ENCODE peak calls at places on chromosomes 11 and 22, in ten cellular contexts. One of them, this sample, is unnamed.

GRCh38 chr22:47245786-47246185 is 483.3 kb downstream of the TBC1D22A start:
- DNase-seq in IMR-90: no peak
- DNase-seq in adrenal gland: no peak
- DNase-seq in transverse colon: no peak
- DNase-seq in heart left ventricle: no peak
- DNase-seq in A549: no peak
- DNase-seq in tibial nerve: no peak
- DNase-seq in spleen: no peak
- DNase-seq in GM12878: no peak
- DNase-seq in esophagus squamous epithelium: no peak
- DNase-seq in this sample: no peak

GRCh38 chr22:30763815-30764686 is 69.4 kb downstream of the OSBP2 start:
- DNase-seq in IMR-90: peak
- DNase-seq in adrenal gland: peak
- DNase-seq in transverse colon: peak
- DNase-seq in heart left ventricle: peak
- DNase-seq in A549: peak
- DNase-seq in tibial nerve: no peak
- DNase-seq in spleen: no peak
- DNase-seq in GM12878: no peak
- DNase-seq in esophagus squamous epithelium: no peak
- DNase-seq in this sample: no peak

GRCh38 chr11:70489276-70489675 is 90.9 kb downstream of the CTTN start:
- DNase-seq in IMR-90: no peak
- DNase-seq in adrenal gland: no peak
- DNase-seq in transverse colon: no peak
- DNase-seq in heart left ventricle: peak
- DNase-seq in A549: no peak
- DNase-seq in tibial nerve: no peak
- DNase-seq in spleen: peak
- DNase-seq in GM12878: no peak
- DNase-seq in esophagus squamous epithelium: no peak
- DNase-seq in this sample: peak

GRCh38 chr22:31084811-31085492 is 3.8 kb downstream of the SMTN start:
- DNase-seq in IMR-90: peak
- DNase-seq in adrenal gland: peak
- DNase-seq in transverse colon: peak
- DNase-seq in heart left ventricle: peak
- DNase-seq in A549: no peak
- DNase-seq in tibial nerve: peak
- DNase-seq in spleen: peak
- DNase-seq in GM12878: peak
- DNase-seq in esophagus squamous epithelium: peak
- DNase-seq in this sample: peak

GRCh38 chr22:48819232-48819631 is 1008.4 kb downstream of the BRD1 start:
- DNase-seq in IMR-90: no peak
- DNase-seq in adrenal gland: no peak
- DNase-seq in transverse colon: no peak
- DNase-seq in heart left ventricle: no peak
- DNase-seq in A549: no peak
- DNase-seq in tibial nerve: no peak
- DNase-seq in spleen: peak
- DNase-seq in GM12878: no peak
- DNase-seq in esophagus squamous epithelium: no peak
- DNase-seq in this sample: no peak

GRCh38 chr22:35523167-35523928 is 17.3 kb upstream of the RASD2 start:
- DNase-seq in IMR-90: no peak
- DNase-seq in adrenal gland: no peak
- DNase-seq in transverse colon: no peak
- DNase-seq in heart left ventricle: no peak
- DNase-seq in A549: no peak
- DNase-seq in tibial nerve: no peak
- DNase-seq in spleen: no peak
- DNase-seq in GM12878: no peak
- DNase-seq in esophagus squamous epithelium: no peak
- DNase-seq in this sample: no peak

GRCh38 chr11:112172362-112172994 is 2.8 kb upstream of the BCO2 start:
- DNase-seq in IMR-90: peak
- DNase-seq in adrenal gland: no peak
- DNase-seq in transverse colon: no peak
- DNase-seq in heart left ventricle: no peak
- DNase-seq in A549: no peak
- DNase-seq in tibial nerve: no peak
- DNase-seq in spleen: no peak
- DNase-seq in GM12878: no peak
- DNase-seq in esophagus squamous epithelium: no peak
- DNase-seq in this sample: no peak

GRCh38 chr11:69352715-69353325 is 58.9 kb downstream of the MYEOV start:
- DNase-seq in IMR-90: peak
- DNase-seq in adrenal gland: peak
- DNase-seq in transverse colon: peak
- DNase-seq in heart left ventricle: no peak
- DNase-seq in A549: peak
- DNase-seq in tibial nerve: no peak
- DNase-seq in spleen: no peak
- DNase-seq in GM12878: no peak
- DNase-seq in esophagus squamous epithelium: no peak
- DNase-seq in this sample: no peak

GRCh38 chr11:27740362-27741024 is 40.2 kb upstream of the BDNF start:
- DNase-seq in IMR-90: no peak
- DNase-seq in adrenal gland: no peak
- DNase-seq in transverse colon: no peak
- DNase-seq in heart left ventricle: no peak
- DNase-seq in A549: no peak
- DNase-seq in tibial nerve: no peak
- DNase-seq in spleen: no peak
- DNase-seq in GM12878: no peak
- DNase-seq in esophagus squamous epithelium: no peak
- DNase-seq in this sample: no peak

GRCh38 chr22:28799125-28799833 is 1.1 kb downstream of the XBP1 start:
- DNase-seq in IMR-90: peak
- DNase-seq in adrenal gland: peak
- DNase-seq in transverse colon: peak
- DNase-seq in heart left ventricle: peak
- DNase-seq in A549: peak
- DNase-seq in tibial nerve: peak
- DNase-seq in spleen: no peak
- DNase-seq in GM12878: no peak
- DNase-seq in esophagus squamous epithelium: no peak
- DNase-seq in this sample: peak

GRCh38 chr11:113249491-113249763 is 65.0 kb upstream of the TTC12 start:
- DNase-seq in IMR-90: no peak
- DNase-seq in adrenal gland: no peak
- DNase-seq in transverse colon: no peak
- DNase-seq in heart left ventricle: no peak
- DNase-seq in A549: no peak
- DNase-seq in tibial nerve: no peak
- DNase-seq in spleen: no peak
- DNase-seq in GM12878: no peak
- DNase-seq in esophagus squamous epithelium: no peak
- DNase-seq in this sample: no peak

GRCh38 chr11:117181586-117182550 is 3.3 kb downstream of the SIDT2 start:
- DNase-seq in IMR-90: no peak
- DNase-seq in adrenal gland: no peak
- DNase-seq in transverse colon: no peak
- DNase-seq in heart left ventricle: no peak
- DNase-seq in A549: no peak
- DNase-seq in tibial nerve: no peak
- DNase-seq in spleen: no peak
- DNase-seq in GM12878: no peak
- DNase-seq in esophagus squamous epithelium: no peak
- DNase-seq in this sample: peak

GRCh38 chr22:46006379-46007002 is 29.5 kb upstream of the WNT7B start:
- DNase-seq in IMR-90: peak
- DNase-seq in adrenal gland: peak
- DNase-seq in transverse colon: peak
- DNase-seq in heart left ventricle: peak
- DNase-seq in A549: peak
- DNase-seq in tibial nerve: peak
- DNase-seq in spleen: peak
- DNase-seq in GM12878: no peak
- DNase-seq in esophagus squamous epithelium: peak
- DNase-seq in this sample: peak
- TF ChIP-seq POLR2A in IMR-90: no peak
- TF ChIP-seq POLR2A in adrenal gland: no peak
- TF ChIP-seq POLR2A in transverse colon: no peak
- TF ChIP-seq POLR2A in heart left ventricle: no peak
- TF ChIP-seq POLR2A in A549: no peak
- TF ChIP-seq POLR2A in tibial nerve: no peak
- TF ChIP-seq POLR2A in spleen: no peak
- TF ChIP-seq POLR2A in GM12878: no peak
- TF ChIP-seq POLR2A in esophagus squamous epithelium: no peak
- TF ChIP-seq POLR2A in this sample: no peak

GRCh38 chr22:42893366-42894150 is 36.5 kb upstream of the ARFGAP3 start:
- DNase-seq in IMR-90: no peak
- DNase-seq in adrenal gland: no peak
- DNase-seq in transverse colon: no peak
- DNase-seq in heart left ventricle: no peak
- DNase-seq in A549: no peak
- DNase-seq in tibial nerve: no peak
- DNase-seq in spleen: peak
- DNase-seq in GM12878: no peak
- DNase-seq in esophagus squamous epithelium: no peak
- DNase-seq in this sample: no peak

GRCh38 chr22:42891696-42892095 is 34.6 kb upstream of the ARFGAP3 start:
- DNase-seq in IMR-90: no peak
- DNase-seq in adrenal gland: no peak
- DNase-seq in transverse colon: no peak
- DNase-seq in heart left ventricle: no peak
- DNase-seq in A549: no peak
- DNase-seq in tibial nerve: no peak
- DNase-seq in spleen: no peak
- DNase-seq in GM12878: no peak
- DNase-seq in esophagus squamous epithelium: no peak
- DNase-seq in this sample: no peak

GRCh38 chr22:42892571-42893316 is 35.7 kb upstream of the ARFGAP3 start:
- DNase-seq in IMR-90: no peak
- DNase-seq in adrenal gland: no peak
- DNase-seq in transverse colon: no peak
- DNase-seq in heart left ventricle: peak
- DNase-seq in A549: no peak
- DNase-seq in tibial nerve: no peak
- DNase-seq in spleen: peak
- DNase-seq in GM12878: no peak
- DNase-seq in esophagus squamous epithelium: no peak
- DNase-seq in this sample: no peak

GRCh38 chr22:42891008-42891407 is 33.9 kb upstream of the ARFGAP3 start:
- DNase-seq in IMR-90: no peak
- DNase-seq in adrenal gland: no peak
- DNase-seq in transverse colon: no peak
- DNase-seq in heart left ventricle: no peak
- DNase-seq in A549: no peak
- DNase-seq in tibial nerve: no peak
- DNase-seq in spleen: no peak
- DNase-seq in GM12878: no peak
- DNase-seq in esophagus squamous epithelium: no peak
- DNase-seq in this sample: no peak

DNA sequence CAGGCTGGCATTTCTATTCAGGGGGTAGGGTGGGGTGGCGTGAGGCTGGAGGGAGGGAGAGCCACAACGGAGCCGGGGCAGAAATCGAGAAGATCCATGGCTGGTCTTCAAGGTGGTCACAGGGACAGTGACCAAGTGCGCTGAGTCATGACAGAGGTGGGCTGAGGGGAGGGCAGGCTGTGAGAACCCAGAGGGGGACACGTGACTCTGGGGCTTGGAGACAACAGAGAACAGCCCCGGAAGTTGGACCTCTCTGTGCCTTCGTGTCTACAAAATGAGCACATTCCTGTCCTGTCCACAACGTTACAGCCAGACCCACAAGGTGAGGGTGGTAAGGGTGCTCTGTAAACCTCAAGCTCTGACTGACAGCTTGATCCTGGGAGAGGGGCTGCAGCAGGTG is 35.1 kb upstream of the ARFGAP3 start:
- DNase-seq in IMR-90: no peak
- DNase-seq in adrenal gland: no peak
- DNase-seq in transverse colon: no peak
- DNase-seq in heart left ventricle: no peak
- DNase-seq in A549: no peak
- DNase-seq in tibial nerve: no peak
- DNase-seq in spleen: no peak
- DNase-seq in GM12878: no peak
- DNase-seq in esophagus squamous epithelium: no peak
- DNase-seq in this sample: no peak
- H3K27ac ChIP-seq in IMR-90: no peak
- H3K27ac ChIP-seq in adrenal gland: no peak
- H3K27ac ChIP-seq in transverse colon: no peak
- H3K27ac ChIP-seq in heart left ventricle: peak
- H3K27ac ChIP-seq in A549: no peak
- H3K27ac ChIP-seq in tibial nerve: no peak
- H3K27ac ChIP-seq in spleen: peak
- H3K27ac ChIP-seq in GM12878: peak
- H3K27ac ChIP-seq in esophagus squamous epithelium: no peak
- H3K27ac ChIP-seq in this sample: no peak

DNA sequence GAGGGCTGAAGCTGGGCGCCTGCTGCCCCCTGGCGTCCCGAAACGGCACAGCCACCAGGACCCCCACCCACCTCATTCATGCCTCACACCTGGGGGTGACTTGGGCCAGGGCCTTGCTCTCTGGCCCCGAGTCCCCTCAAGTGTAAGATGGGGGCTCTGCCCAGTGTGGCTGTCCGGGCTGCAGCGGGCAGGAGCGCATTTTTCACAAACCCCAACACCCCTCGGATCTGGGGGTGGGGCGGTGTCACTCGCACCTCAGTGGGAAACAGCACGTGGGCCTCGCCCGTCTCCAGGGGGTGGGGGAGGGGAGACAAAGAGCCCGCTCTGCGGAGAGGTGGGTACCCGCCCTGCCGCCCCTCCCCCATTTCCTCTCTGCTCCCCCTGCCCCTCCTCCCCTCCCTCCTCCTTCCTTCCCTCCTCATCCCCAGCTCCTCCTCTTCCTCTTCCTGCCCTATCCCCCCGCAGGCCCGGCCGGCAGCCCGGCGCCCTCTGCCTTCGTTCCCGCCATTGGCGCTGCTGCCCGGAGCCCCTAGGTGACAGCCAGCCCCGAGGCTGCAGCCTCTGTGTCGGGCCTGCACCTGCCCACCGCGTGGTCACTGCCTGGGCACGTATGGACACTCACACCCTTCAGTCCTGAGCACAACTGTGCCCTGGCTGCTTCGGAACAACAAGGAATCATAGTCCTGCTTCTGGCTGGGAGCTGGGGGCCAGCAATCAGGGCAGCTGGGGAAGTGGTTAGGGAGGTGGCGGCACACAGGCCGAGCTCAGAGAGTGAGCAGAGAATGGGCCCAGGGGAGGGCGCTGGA is 6.8 kb upstream of the CDKN1C start:
- DNase-seq in IMR-90: peak
- DNase-seq in adrenal gland: peak
- DNase-seq in transverse colon: peak
- DNase-seq in heart left ventricle: peak
- DNase-seq in A549: peak
- DNase-seq in tibial nerve: peak
- DNase-seq in spleen: peak
- DNase-seq in GM12878: no peak
- DNase-seq in esophagus squamous epithelium: no peak
- DNase-seq in this sample: peak
- TF ChIP-seq POLR2A in IMR-90: peak
- TF ChIP-seq POLR2A in adrenal gland: no peak
- TF ChIP-seq POLR2A in transverse colon: peak
- TF ChIP-seq POLR2A in heart left ventricle: no peak
- TF ChIP-seq POLR2A in A549: peak
- TF ChIP-seq POLR2A in tibial nerve: no peak
- TF ChIP-seq POLR2A in spleen: no peak
- TF ChIP-seq POLR2A in GM12878: peak
- TF ChIP-seq POLR2A in esophagus squamous epithelium: no peak
- TF ChIP-seq POLR2A in this sample: no peak

GRCh38 chr11:10097615-10098014 is 196.4 kb downstream of the SBF2 start:
- DNase-seq in IMR-90: no peak
- DNase-seq in adrenal gland: no peak
- DNase-seq in transverse colon: no peak
- DNase-seq in heart left ventricle: peak
- DNase-seq in A549: no peak
- DNase-seq in tibial nerve: no peak
- DNase-seq in spleen: no peak
- DNase-seq in GM12878: no peak
- DNase-seq in esophagus squamous epithelium: no peak
- DNase-seq in this sample: no peak
- H3K27ac ChIP-seq in IMR-90: no peak
- H3K27ac ChIP-seq in adrenal gland: no peak
- H3K27ac ChIP-seq in transverse colon: no peak
- H3K27ac ChIP-seq in heart left ventricle: peak
- H3K27ac ChIP-seq in A549: no peak
- H3K27ac ChIP-seq in tibial nerve: no peak
- H3K27ac ChIP-seq in spleen: no peak
- H3K27ac ChIP-seq in GM12878: no peak
- H3K27ac ChIP-seq in esophagus squamous epithelium: no peak
- H3K27ac ChIP-seq in this sample: no peak

This sample was measured in sigmoid colon.